ENCODE peak calls at places on chromosome 14, in five cellular contexts. L, M, B, H and U are unnamed samples.
A peak's percentile ranks its signal among the peaks of the same experiment; 100 is the strongest.

GRCh38 chr14:101193126-101193844 is 289.8 kb upstream of the RTL1 start:
- DNase-seq in L (no peak), M (peak; percentile 84), B (peak; percentile 70), H (no peak), U (no peak)

GRCh38 chr14:60646202-60646886 is 2.9 kb downstream of the SIX1 start:
- DNase-seq in L (peak; percentile 45), M (no peak), B (no peak), H (no peak), U (no peak)

GRCh38 chr14:79972230-79972629 is 239.1 kb downstream of the DIO2 start:
- DNase-seq in L (peak; percentile 59), M (no peak), B (no peak), H (no peak), U (no peak)

GRCh38 chr14:106872619-106873446 is 1346.5 kb downstream of the TMEM121 start:
- DNase-seq in L (peak; percentile 1), M (peak; percentile 75), B (peak; percentile 56), H (peak; percentile 88), U (peak; percentile 48)

GRCh38 chr14:99174081-99174851 is 97.7 kb downstream of the BCL11B start:
- DNase-seq in L (no peak), M (no peak), B (no peak), H (no peak), U (no peak)

GRCh38 chr14:68663385-68664076 is 129.3 kb downstream of the ZFP36L1 start:
- DNase-seq in L (peak; percentile 65), M (no peak), B (no peak), H (peak; percentile 30), U (no peak)

GRCh38 chr14:99067927-99068326 is 204.1 kb downstream of the BCL11B start:
- DNase-seq in L (no peak), M (no peak), B (no peak), H (peak; percentile 9), U (no peak)

GRCh38 chr14:103232831-103233319 is 101.2 kb upstream of the EIF5 start:
- DNase-seq in L (no peak), M (no peak), B (peak; percentile 81), H (no peak), U (no peak)

GRCh38 chr14:49849213-49849847 is 3.3 kb downstream of the NEMF start:
- DNase-seq in L (no peak), M (no peak), B (no peak), H (no peak), U (peak; percentile 16)

GRCh38 chr14:96246535-96246839 is 9.5 kb upstream of the BDKRB1 start:
- DNase-seq in L (peak; percentile 99), M (no peak), B (no peak), H (no peak), U (no peak)

GRCh38 chr14:70886421-70887206 is 20.6 kb upstream of the PCNX1 start:
- DNase-seq in L (no peak), M (no peak), B (no peak), H (peak; percentile 88), U (no peak)

GRCh38 chr14:81638656-81639055 is 105.0 kb upstream of the SEL1L start:
- DNase-seq in L (no peak), M (no peak), B (no peak), H (no peak), U (no peak)

GRCh38 chr14:98069712-98070133 is 1202.3 kb downstream of the BCL11B start:
- DNase-seq in L (no peak), M (no peak), B (no peak), H (no peak), U (no peak)

GRCh38 chr14:72033331-72033730 is 101.1 kb downstream of the RGS6 start:
- DNase-seq in L (no peak), M (no peak), B (no peak), H (no peak), U (no peak)

GRCh38 chr14:74299061-74299545 is 3.6 kb downstream of the ABCD4 start:
- DNase-seq in L (peak; percentile 63), M (no peak), B (no peak), H (no peak), U (no peak)

GRCh38 chr14:90355540-90356518 is 24.1 kb upstream of the NRDE2 start:
- DNase-seq in L (peak; percentile 25), M (peak; percentile 42), B (no peak), H (no peak), U (no peak)

GRCh38 chr14:83556065-83556464 is 1973.9 kb upstream of the FLRT2 start:
- DNase-seq in L (peak; percentile 46), M (no peak), B (no peak), H (no peak), U (no peak)

GRCh38 chr14:74915826-74916225 is 7.2 kb downstream of the RPS6KL1 start:
- DNase-seq in L (no peak), M (no peak), B (no peak), H (no peak), U (no peak)

GRCh38 chr14:92747701-92748258 is 647 bp downstream of the LGMN start:
- DNase-seq in L (peak; percentile 24), M (no peak), B (no peak), H (no peak), U (no peak)

GRCh38 chr14:100604709-100605108 is 17.5 kb upstream of the BEGAIN start:
- DNase-seq in L (no peak), M (no peak), B (no peak), H (no peak), U (no peak)

GRCh38 chr14:99118046-99118721 is 153.8 kb downstream of the BCL11B start:
- DNase-seq in L (no peak), M (peak; percentile 77), B (no peak), H (no peak), U (no peak)

GRCh38 chr14:54606631-54607133 is 39.8 kb downstream of the SAMD4A start:
- DNase-seq in L (peak; percentile 67), M (no peak), B (no peak), H (no peak), U (no peak)

GRCh38 chr14:87901652-87902051 is 91.3 kb downstream of the GALC start:
- DNase-seq in L (no peak), M (no peak), B (no peak), H (no peak), U (no peak)